ENCODE peak calls at places on chromosomes 1 and 21, in eight cellular contexts. R is dorsolateral prefrontal cortex, H is choroid plexus epithelial cell, B is GM10248, J is fibroblast of lung, A is GM06990, U is progenitor cell of endocrine pancreas, V is fibroblast of mammary gland. N is an unnamed sample.

GRCh38 chr1:62325076-62325475 is 5.8 kb upstream of the KANK4 start:
- DNase-seq in V (peak; percentile 65), R (no peak), U (no peak), H (peak; percentile 37), B (no peak), A (no peak), J (peak; percentile 28), N (no peak)

GRCh38 chr1:24491577-24492360 is 10.9 kb upstream of the RCAN3 start:
- DNase-seq in V (no peak), A (no peak), H (peak; percentile 21), U (no peak), R (no peak), J (no peak), B (no peak), N (no peak)

GRCh38 chr1:18868801-18869424 is 9.5 kb upstream of the TAS1R2 start:
- DNase-seq in R (no peak), J (no peak), U (no peak), B (no peak), H (no peak), V (no peak), A (no peak), N (no peak)

GRCh38 chr1:221284028-221284427 is 404.8 kb downstream of the HLX start:
- DNase-seq in U (no peak), J (peak; percentile 88), R (no peak), H (peak; percentile 42), A (no peak), V (peak; percentile 81), B (no peak), N (no peak)

GRCh38 chr1:113455374-113455773 is 65.1 kb downstream of the MAGI3 start:
- DNase-seq in H (no peak), A (no peak), U (no peak), R (no peak), B (no peak), J (no peak), V (no peak), N (no peak)

GRCh38 chr1:221093903-221094865 is 214.9 kb downstream of the HLX start:
- DNase-seq in U (no peak), J (no peak), H (no peak), R (no peak), A (no peak), V (no peak), B (no peak), N (no peak)

GRCh38 chr1:74733616-74734484 is 898 bp downstream of the TYW3 start:
- DNase-seq in J (peak; percentile 85), A (no peak), U (no peak), R (no peak), V (peak; percentile 82), H (peak; percentile 90), B (peak; percentile 53), N (peak; percentile 53)

GRCh38 chr1:225954753-225955152 is 13.7 kb upstream of the LEFTY2 start:
- DNase-seq in U (no peak), V (no peak), A (no peak), B (no peak), H (no peak), R (no peak), J (no peak), N (no peak)

GRCh38 chr1:41661428-41662060 is 177.1 kb upstream of the EDN2 start:
- DNase-seq in R (no peak), A (peak; percentile 47), B (no peak), J (no peak), V (no peak), H (no peak), U (no peak), N (peak; percentile 39)

GRCh38 chr1:109918077-109918606 is 7.5 kb downstream of the CSF1 start:
- DNase-seq in H (peak; percentile 27), U (no peak), V (no peak), A (no peak), B (no peak), R (no peak), J (no peak), N (no peak)
- TF ChIP-seq CTCF in H (peak; percentile 32), U (peak; percentile 18), V (peak; percentile 14), A (no peak), B (no peak), R (no peak), J (no peak), N (no peak)

GRCh38 chr1:154792899-154793298 is 77.2 kb downstream of the KCNN3 start:
- DNase-seq in A (no peak), J (no peak), V (no peak), U (no peak), R (no peak), H (no peak), B (no peak), N (no peak)

GRCh38 chr1:154793674-154794073 is 76.4 kb downstream of the KCNN3 start:
- DNase-seq in V (no peak), H (no peak), A (no peak), J (no peak), R (no peak), U (no peak), B (no peak), N (no peak)

GRCh38 chr1:154794608-154795007 is 75.5 kb downstream of the KCNN3 start:
- DNase-seq in J (no peak), H (no peak), U (no peak), B (no peak), V (no peak), R (no peak), A (no peak), N (no peak)

GRCh38 chr1:154788886-154789285 is 81.2 kb downstream of the KCNN3 start:
- DNase-seq in J (no peak), U (no peak), V (no peak), R (no peak), A (no peak), H (peak; percentile 12), B (no peak), N (no peak)

GRCh38 chr1:154791292-154792278 is 78.5 kb downstream of the KCNN3 start:
- DNase-seq in A (peak; percentile 79), H (peak; percentile 39), R (peak; percentile 51), V (peak; percentile 64), J (peak; percentile 28), B (peak; percentile 88), U (no peak), N (peak; percentile 83)
- TF ChIP-seq CTCF in A (peak; percentile 54), H (no peak), R (no peak), V (no peak), J (no peak), B (peak; percentile 45), U (no peak), N (no peak)

GRCh38 chr1:173005196-173005864 is 45.4 kb downstream of the TNFSF18 start:
- DNase-seq in J (no peak), V (no peak), U (no peak), R (no peak), A (no peak), H (peak; percentile 48), B (no peak), N (no peak)
- TF ChIP-seq CTCF in J (no peak), V (peak; percentile 16), U (no peak), R (no peak), A (no peak), H (peak; percentile 43), B (no peak), N (no peak)

GRCh38 chr1:201434266-201434665 is 12.7 kb upstream of the TNNI1 start:
- DNase-seq in U (no peak), R (no peak), B (no peak), V (no peak), H (no peak), J (no peak), A (no peak), N (no peak)

GRCh38 chr1:201432814-201433213 is 11.3 kb upstream of the TNNI1 start:
- DNase-seq in R (no peak), A (no peak), V (no peak), H (no peak), J (no peak), U (no peak), B (no peak), N (no peak)

GRCh38 chr1:201436969-201437368 is 15.4 kb upstream of the TNNI1 start:
- DNase-seq in V (no peak), A (no peak), R (no peak), U (no peak), B (no peak), H (no peak), J (no peak), N (no peak)

GRCh38 chr1:201433609-201434008 is 12.1 kb upstream of the TNNI1 start:
- DNase-seq in R (no peak), H (no peak), B (no peak), U (no peak), A (no peak), V (no peak), J (no peak), N (no peak)

DNA sequence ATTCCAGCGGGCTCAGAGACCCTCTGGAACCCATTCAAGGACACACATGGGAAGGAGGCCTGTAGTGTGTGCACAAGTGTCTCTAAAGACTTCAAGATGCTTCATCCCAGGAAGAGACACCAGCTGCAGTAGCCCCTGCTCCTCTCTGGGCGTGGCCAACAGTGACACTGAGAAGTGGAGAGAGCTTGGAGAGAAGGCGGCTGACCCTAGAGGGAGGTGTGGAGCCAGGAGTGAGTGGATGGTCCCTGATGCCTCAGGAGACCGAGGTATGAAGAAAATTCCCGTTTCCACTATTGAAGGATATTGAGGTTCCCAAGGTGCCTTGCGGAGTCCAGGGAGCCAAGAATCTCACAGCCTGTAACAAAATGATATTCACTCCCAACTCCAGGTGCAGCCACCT is 14.9 kb upstream of the TNNI1 start:
- DNase-seq in H (peak; percentile 40), U (no peak), A (no peak), B (no peak), R (no peak), V (peak; percentile 23), J (no peak), N (no peak)
- TF ChIP-seq CTCF in H (peak; percentile 49), U (no peak), A (no peak), B (no peak), R (no peak), V (peak; percentile 17), J (no peak), N (peak; percentile 1)

DNA sequence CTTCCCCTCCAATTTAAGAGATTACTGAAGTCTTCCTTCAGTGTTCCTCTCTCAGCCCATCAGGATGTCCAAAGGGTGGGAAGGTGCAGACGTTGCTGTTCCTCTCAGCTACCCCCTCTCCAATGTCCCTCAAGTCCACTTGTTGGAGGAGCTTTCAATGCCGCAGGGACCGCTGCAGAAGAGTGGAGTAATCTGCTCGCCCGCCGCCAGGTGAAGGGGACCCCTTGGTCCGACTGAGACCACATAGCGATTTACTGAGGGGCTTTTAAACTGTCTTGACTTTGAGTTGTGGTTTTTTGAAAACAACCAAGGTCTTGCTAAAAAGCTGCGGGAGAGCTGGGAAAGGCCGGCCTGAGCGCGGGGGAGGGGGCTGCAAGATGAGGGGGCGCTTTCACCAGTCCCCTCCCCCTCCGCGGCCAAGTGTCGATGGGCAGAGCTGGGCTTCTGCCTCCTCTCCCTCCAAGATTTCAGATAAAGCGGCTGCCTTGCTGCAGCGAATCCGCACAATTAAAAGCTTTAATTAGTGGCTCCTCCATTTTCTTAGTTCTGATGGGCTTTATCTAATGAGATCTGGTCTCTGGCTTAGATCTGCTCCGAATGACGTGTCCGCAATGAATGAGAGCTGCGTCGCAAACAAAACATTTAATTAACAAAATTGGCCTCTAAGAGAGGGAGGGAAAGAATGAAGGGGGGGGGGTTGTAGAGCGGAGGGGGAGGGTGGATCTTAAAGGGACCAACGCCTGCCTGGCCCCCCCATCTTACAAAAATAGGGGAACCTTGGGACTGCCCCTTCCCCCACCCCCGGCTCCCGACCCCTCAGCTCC is 5.9 kb downstream of the LMO4 start:
- DNase-seq in V (peak; percentile 61), U (peak; percentile 26), H (peak; percentile 14), J (peak; percentile 42), B (peak; percentile 11), R (no peak), A (peak; percentile 32), N (peak; percentile 21)
- TF ChIP-seq CTCF in V (peak; percentile 7), U (peak; percentile 49), H (peak; percentile 24), J (no peak), B (no peak), R (no peak), A (no peak), N (no peak)

GRCh38 chr21:43739648-43740435 is 20.9 kb downstream of the PDXK start:
- DNase-seq in J (no peak), A (no peak), R (no peak), B (no peak), H (no peak), U (no peak), V (no peak), N (no peak)
- TF ChIP-seq CTCF in J (no peak), A (no peak), R (no peak), B (no peak), H (no peak), U (no peak), V (no peak), N (no peak)